ENCODE peak calls at places on chromosomes 11 and 22, in five cellular contexts. U is AG09319, R is T-helper 9 cell, W is neural crest cell, A is stomach. O is an unnamed sample.

GRCh38 chr11:126440276-126440675 is 84.8 kb downstream of the ST3GAL4 start:
- DNase-seq in U (no peak), R (no peak), W (no peak), A (no peak), O (no peak)

GRCh38 chr11:83033972-83034672 is 37.6 kb downstream of the RAB30 start:
- DNase-seq in U (peak; percentile 91), R (no peak), W (no peak), A (peak; percentile 31), O (peak; percentile 19)

GRCh38 chr11:113014262-113014661 is 53.0 kb downstream of the NCAM1 start:
- DNase-seq in U (no peak), R (no peak), W (no peak), A (no peak), O (no peak)

GRCh38 chr11:57649826-57650738 is at the start of gene YPEL4:
- DNase-seq in U (no peak), R (peak; percentile 66), W (no peak), A (no peak), O (no peak)

GRCh38 chr22:47101321-47101885 is 339.0 kb downstream of the TBC1D22A start:
- DNase-seq in U (no peak), R (no peak), W (no peak), A (peak; percentile 21), O (no peak)

GRCh38 chr11:116605543-116605942 is 167.2 kb downstream of the BUD13 start:
- DNase-seq in U (no peak), R (no peak), W (peak; percentile 63), A (peak; percentile 30), O (peak; percentile 46)

GRCh38 chr11:111635706-111636045 is 33.4 kb downstream of the SIK2 start:
- DNase-seq in U (peak; percentile 62), R (no peak), W (no peak), A (no peak), O (peak; percentile 33)

GRCh38 chr11:102446606-102447005 is 6.0 kb downstream of the TMEM123 start:
- DNase-seq in U (no peak), R (no peak), W (no peak), A (no peak), O (no peak)

GRCh38 chr22:46763051-46763705 is 728 bp downstream of the TBC1D22A start:
- DNase-seq in U (no peak), R (peak; percentile 34), W (no peak), A (no peak), O (no peak)

GRCh38 chr11:106399075-106399500 is 321.6 kb downstream of the AASDHPPT start:
- DNase-seq in U (peak; percentile 97), R (no peak), W (no peak), A (no peak), O (no peak)

GRCh38 chr11:102244681-102245409 is 72.4 kb upstream of the BIRC3 start:
- DNase-seq in U (no peak), R (no peak), W (no peak), A (no peak), O (no peak)

GRCh38 chr22:44550666-44551491 is 52.8 kb upstream of the RTL6 start:
- DNase-seq in U (peak; percentile 96), R (no peak), W (no peak), A (peak; percentile 37), O (peak; percentile 73)

GRCh38 chr22:28791841-28792490 is 8.4 kb downstream of the XBP1 start:
- DNase-seq in U (no peak), R (no peak), W (no peak), A (no peak), O (no peak)

GRCh38 chr11:24267015-24267414 is 229.8 kb upstream of the LUZP2 start:
- DNase-seq in U (no peak), R (no peak), W (no peak), A (no peak), O (no peak)

GRCh38 chr11:58597749-58598148 is 18.9 kb downstream of the ZFP91 start:
- DNase-seq in U (no peak), R (no peak), W (no peak), A (no peak), O (no peak)

GRCh38 chr11:36222755-36223635 is 66.2 kb downstream of the COMMD9 start:
- DNase-seq in U (no peak), R (no peak), W (no peak), A (no peak), O (no peak)

GRCh38 chr11:29119691-29120328 is 897.0 kb downstream of the KCNA4 start:
- DNase-seq in U (peak; percentile 29), R (no peak), W (no peak), A (no peak), O (no peak)

GRCh38 chr11:68436985-68437926 is 23.3 kb upstream of the PPP6R3 start:
- DNase-seq in U (no peak), R (no peak), W (no peak), A (no peak), O (no peak)

GRCh38 chr11:46701078-46701654 is 335 bp downstream of the ZNF408 start:
- DNase-seq in U (no peak), R (no peak), W (no peak), A (no peak), O (no peak)

GRCh38 chr11:69249641-69250502 is 44.1 kb upstream of the MYEOV start:
- DNase-seq in U (no peak), R (no peak), W (no peak), A (no peak), O (no peak)

GRCh38 chr22:49624421-49625177 is 203.1 kb downstream of the BRD1 start:
- DNase-seq in U (no peak), R (no peak), W (no peak), A (no peak), O (no peak)

GRCh38 chr11:122673706-122674105 is 18.2 kb downstream of the UBASH3B start:
- DNase-seq in U (no peak), R (no peak), W (no peak), A (no peak), O (no peak)

GRCh38 chr11:110908401-110909106 is 196.3 kb upstream of the ARHGAP20 start:
- DNase-seq in U (peak; percentile 46), R (no peak), W (no peak), A (no peak), O (no peak)

GRCh38 chr11:70651036-70651435 is 252.7 kb downstream of the CTTN start:
- DNase-seq in U (no peak), R (no peak), W (no peak), A (no peak), O (no peak)

GRCh38 chr11:57792060-57792541 is 30.5 kb downstream of the CTNND1 start:
- DNase-seq in U (no peak), R (peak; percentile 78), W (no peak), A (peak; percentile 68), O (peak; percentile 81)

GRCh38 chr22:46274381-46274780 is 6.6 kb downstream of the TTC38 start:
- DNase-seq in U (no peak), R (no peak), W (no peak), A (no peak), O (no peak)

GRCh38 chr11:2791139-2791520 is 91.3 kb upstream of the KCNQ1OT1 start:
- DNase-seq in U (no peak), R (no peak), W (no peak), A (peak; percentile 45), O (no peak)

GRCh38 chr11:17775035-17775348 is 40.4 kb downstream of the KCNC1 start:
- DNase-seq in U (no peak), R (no peak), W (no peak), A (no peak), O (no peak)

GRCh38 chr11:115362997-115363396 is 141.2 kb downstream of the CADM1 start:
- DNase-seq in U (no peak), R (no peak), W (no peak), A (no peak), O (no peak)

GRCh38 chr11:39247570-39248137 is 2211.8 kb downstream of the LRRC4C start:
- DNase-seq in U (no peak), R (no peak), W (no peak), A (no peak), O (no peak)

GRCh38 chr11:2919837-2920236 is 9.4 kb downstream of the PHLDA2 start:
- DNase-seq in U (no peak), R (no peak), W (no peak), A (no peak), O (no peak)

GRCh38 chr11:112229746-112230433 is 3.7 kb downstream of the PTS start:
- DNase-seq in U (peak; percentile 74), R (no peak), W (no peak), A (no peak), O (no peak)

GRCh38 chr11:76656087-76656531 is 14.4 kb downstream of the LRRC32 start:
- DNase-seq in U (no peak), R (no peak), W (no peak), A (no peak), O (no peak)

GRCh38 chr11:123145220-123145619 is 49.8 kb downstream of the CLMP start:
- DNase-seq in U (peak; percentile 64), R (no peak), W (no peak), A (no peak), O (no peak)

GRCh38 chr11:6611092-6612007 is 666 bp downstream of the TAF10 start:
- DNase-seq in U (no peak), R (peak; percentile 31), W (no peak), A (no peak), O (no peak)

GRCh38 chr11:36153581-36153980 is 135.6 kb downstream of the COMMD9 start:
- DNase-seq in U (no peak), R (no peak), W (no peak), A (no peak), O (no peak)

GRCh38 chr22:25742918-25743708 is 1.1 kb downstream of the MYO18B start:
- DNase-seq in U (no peak), R (no peak), W (no peak), A (no peak), O (no peak)

GRCh38 chr22:47019012-47019790 is 256.8 kb downstream of the TBC1D22A start:
- DNase-seq in U (no peak), R (no peak), W (no peak), A (peak; percentile 23), O (no peak)

GRCh38 chr11:22192642-22193347 is at the start of gene ANO5:
- DNase-seq in U (no peak), R (no peak), W (peak; percentile 57), A (peak; percentile 78), O (peak; percentile 70)

O was measured in mucosa of gallbladder.